ENCODE peak calls at places on chromosomes 3 and 15, in six cellular contexts. S is endothelial cell of umbilical vein, L is PC-3, Q is GM23248, Y is fibroblast of lung, M is mammary epithelial cell. W is an unnamed sample.
A peak's percentile ranks its signal among the peaks of the same experiment; 100 is the strongest.

GRCh38 chr3:182567666-182568065 is 225.6 kb upstream of the ATP11B start:
- DNase-seq in Q (no peak), L (no peak), S (no peak), M (peak; percentile 17), Y (peak; percentile 44), W (no peak)

GRCh38 chr15:63466378-63467192 is 37.8 kb upstream of the USP3 start:
- DNase-seq in L (peak; percentile 72), Y (peak; percentile 53), S (peak; percentile 77), M (peak; percentile 56), Q (peak; percentile 66), W (peak; percentile 81)

GRCh38 chr3:58824285-58824684 is 157.7 kb upstream of the FAM3D start:
- DNase-seq in M (peak; percentile 64), Y (peak; percentile 45), L (peak; percentile 81), Q (peak; percentile 80), S (peak; percentile 78), W (no peak)

GRCh38 chr15:51253385-51253784 is 85.0 kb downstream of the CYP19A1 start:
- DNase-seq in Q (peak; percentile 47), S (peak; percentile 21), L (no peak), Y (no peak), M (no peak), W (no peak)

GRCh38 chr3:126340943-126341754 is 16.1 kb downstream of the KLF15 start:
- DNase-seq in L (no peak), M (no peak), S (no peak), Q (no peak), Y (no peak), W (no peak)

GRCh38 chr15:64150236-64150578 is 1.3 kb upstream of the SNX22 start:
- DNase-seq in Q (no peak), M (no peak), Y (no peak), S (no peak), L (no peak), W (no peak)

GRCh38 chr15:29115093-29115991 is 154.3 kb downstream of the NSMCE3 start:
- DNase-seq in S (peak; percentile 17), L (no peak), Q (no peak), M (no peak), Y (no peak), W (no peak)

GRCh38 chr3:1699361-1699920 is 399.2 kb upstream of the CNTN4 start:
- DNase-seq in Y (no peak), M (no peak), Q (no peak), S (no peak), L (no peak), W (no peak)

GRCh38 chr15:39592500-39592899 is 11.6 kb downstream of the THBS1 start:
- DNase-seq in Q (peak; percentile 70), Y (peak; percentile 32), M (peak; percentile 39), L (peak; percentile 38), S (peak; percentile 69), W (no peak)

GRCh38 chr3:178350763-178351162 is 185.5 kb upstream of the KCNMB2 start:
- DNase-seq in Q (peak; percentile 64), L (no peak), M (no peak), Y (no peak), S (no peak), W (no peak)

GRCh38 chr3:61908344-61908743 is 347.0 kb downstream of the PTPRG start:
- DNase-seq in Q (peak; percentile 58), Y (peak; percentile 46), L (no peak), M (peak; percentile 20), S (no peak), W (no peak)

GRCh38 chr3:126962756-126963155 is 20.2 kb upstream of the PLXNA1 start:
- DNase-seq in Y (no peak), M (no peak), S (no peak), Q (no peak), L (no peak), W (no peak)

GRCh38 chr15:63264685-63265302 is 12.6 kb upstream of the APH1B start:
- DNase-seq in Q (peak; percentile 64), S (no peak), M (no peak), L (no peak), Y (peak; percentile 30), W (no peak)

GRCh38 chr3:170961616-170962400 is 53.4 kb upstream of the EIF5A2 start:
- DNase-seq in M (peak; percentile 12), L (peak; percentile 74), Y (peak; percentile 55), Q (peak; percentile 68), S (peak; percentile 65), W (peak; percentile 54)

GRCh38 chr15:89406218-89406716 is 71.6 kb upstream of the POLG start:
- DNase-seq in M (no peak), Y (no peak), Q (no peak), L (no peak), S (no peak), W (no peak)
- TF ChIP-seq EZH2 in M (peak; percentile 81), Y (peak; percentile 97), Q (no peak), L (no peak), S (peak; percentile 80), W (no peak)

GRCh38 chr3:112583105-112583504 is 21.3 kb downstream of the SLC35A5 start:
- DNase-seq in S (no peak), L (no peak), M (no peak), Q (no peak), Y (no peak), W (no peak)
- H3K4me3 ChIP-seq in S (no peak overlapping the region), L (no peak overlapping the region), M (no peak overlapping the region), Q (no peak overlapping the region), Y (no peak overlapping the region), W (no peak overlapping the region)

DNA sequence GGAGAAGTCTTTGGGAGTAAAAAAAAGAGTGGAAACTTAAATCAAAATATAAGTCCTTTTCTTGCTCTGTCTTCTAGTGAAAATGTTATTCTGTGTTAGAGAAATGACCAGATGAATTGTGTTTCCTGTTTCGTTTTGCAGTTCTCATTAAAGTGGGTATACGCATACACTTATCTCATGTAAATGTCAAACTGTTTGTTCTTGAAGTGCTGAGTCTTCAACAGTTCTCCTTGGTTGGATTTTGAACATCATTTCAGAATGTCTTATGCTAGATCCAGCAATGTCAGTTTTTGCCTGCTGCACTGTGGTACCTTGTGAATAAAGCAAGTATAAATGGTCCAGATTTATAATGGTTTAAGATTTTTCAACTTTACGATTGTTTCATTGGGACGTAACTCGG is 105.9 kb downstream of the FNDC3B start:
- DNase-seq in Q (no peak), M (no peak), L (no peak), Y (no peak), S (no peak), W (peak; percentile 71)
- H2AFZ ChIP-seq in Q (no peak overlapping the region), M (no peak overlapping the region), L (no peak overlapping the region), Y (no peak overlapping the region), S (no peak overlapping the region), W (no peak overlapping the region)

GRCh38 chr15:89750560-89751542 is at the start of gene MESP1:
- DNase-seq in S (peak; percentile 91), L (peak; percentile 92), M (peak; percentile 85), Y (peak; percentile 81), Q (peak; percentile 97), W (peak; percentile 97)
- TF ChIP-seq EZH2 in S (no peak), L (no peak), M (no peak), Y (no peak), Q (no peak), W (no peak)

GRCh38 chr3:50299929-50300680 is 900 bp upstream of the HYAL3 start:
- DNase-seq in S (no peak), Y (peak; percentile 57), L (no peak), Q (peak; percentile 86), M (peak; percentile 82), W (no peak)

GRCh38 chr3:50302095-50303037 is 1.0 kb downstream of the HYAL1 start:
- DNase-seq in Q (no peak), Y (no peak), L (no peak), S (no peak), M (no peak), W (no peak)

GRCh38 chr3:50298836-50299637 is at the start of the genes HYAL3 and NAA80:
- DNase-seq in M (peak; percentile 100), S (peak; percentile 100), L (peak; percentile 99), Y (peak; percentile 99), Q (peak; percentile 100), W (peak; percentile 98)

GRCh38 chr3:50299638-50299928 is 378 bp upstream of the HYAL3 start:
- DNase-seq in Y (no peak), S (no peak), L (no peak), Q (no peak), M (no peak), W (no peak)

DNA sequence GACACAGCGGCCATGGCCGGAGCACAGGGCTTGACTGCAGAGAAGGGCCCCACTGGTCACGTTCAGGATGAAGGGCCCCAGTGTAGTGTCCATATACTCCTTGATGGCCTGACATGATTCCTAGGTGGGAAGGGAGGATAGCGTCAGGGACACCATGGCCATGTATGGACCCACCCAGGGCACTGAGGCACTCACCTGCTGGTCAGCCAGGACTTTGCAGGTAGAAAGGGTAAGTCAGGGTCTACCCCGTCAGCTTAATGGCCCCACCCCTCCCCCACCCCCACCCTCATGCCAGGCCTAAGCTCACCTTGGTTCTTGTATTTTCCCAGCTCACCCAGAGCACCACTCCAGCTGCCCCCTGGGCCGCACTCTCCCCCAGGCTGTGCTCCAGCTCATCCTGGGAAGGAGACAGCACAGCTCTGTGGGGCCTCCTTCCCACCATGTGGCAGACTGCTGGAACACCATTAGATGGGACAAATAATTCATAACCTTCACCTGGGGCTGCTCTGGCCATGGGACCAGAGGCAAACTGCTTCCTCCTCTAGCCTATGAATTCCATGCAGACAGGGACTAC is 1.6 kb upstream of the HYAL3 start:
- DNase-seq in M (no peak), S (no peak), Y (no peak), Q (no peak), L (no peak), W (no peak)
- H3K4me3 ChIP-seq in M (peak overlapping the region; percentile 42), S (no peak overlapping the region), Y (no peak overlapping the region), Q (peak overlapping the region; percentile 68), L (no peak overlapping the region), W (no peak overlapping the region)

DNA sequence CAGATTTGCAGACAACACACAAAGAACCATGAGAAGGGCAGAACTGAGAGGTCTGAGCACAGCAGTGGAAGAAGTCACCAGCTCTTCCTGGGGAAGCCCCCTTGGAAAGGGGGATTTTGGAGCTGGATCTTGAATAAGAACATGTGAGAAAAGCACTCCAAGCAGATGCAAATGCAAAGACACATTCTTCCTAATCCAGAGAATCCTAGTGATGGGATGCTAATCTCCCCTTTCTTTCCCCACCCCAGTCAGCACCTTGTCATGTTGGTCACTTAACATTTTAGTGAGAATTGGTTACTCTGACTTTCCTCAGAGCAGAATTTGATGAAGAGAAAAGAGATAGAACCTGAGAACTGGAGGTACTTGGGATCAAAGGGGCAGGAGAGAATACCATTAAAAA is 148.5 kb downstream of the SSR3 start:
- DNase-seq in M (no peak), L (no peak), Y (no peak), Q (no peak), S (no peak), W (no peak)
- H2AFZ ChIP-seq in M (no peak overlapping the region), L (no peak overlapping the region), Y (no peak overlapping the region), Q (no peak overlapping the region), S (no peak overlapping the region), W (no peak overlapping the region)

DNA sequence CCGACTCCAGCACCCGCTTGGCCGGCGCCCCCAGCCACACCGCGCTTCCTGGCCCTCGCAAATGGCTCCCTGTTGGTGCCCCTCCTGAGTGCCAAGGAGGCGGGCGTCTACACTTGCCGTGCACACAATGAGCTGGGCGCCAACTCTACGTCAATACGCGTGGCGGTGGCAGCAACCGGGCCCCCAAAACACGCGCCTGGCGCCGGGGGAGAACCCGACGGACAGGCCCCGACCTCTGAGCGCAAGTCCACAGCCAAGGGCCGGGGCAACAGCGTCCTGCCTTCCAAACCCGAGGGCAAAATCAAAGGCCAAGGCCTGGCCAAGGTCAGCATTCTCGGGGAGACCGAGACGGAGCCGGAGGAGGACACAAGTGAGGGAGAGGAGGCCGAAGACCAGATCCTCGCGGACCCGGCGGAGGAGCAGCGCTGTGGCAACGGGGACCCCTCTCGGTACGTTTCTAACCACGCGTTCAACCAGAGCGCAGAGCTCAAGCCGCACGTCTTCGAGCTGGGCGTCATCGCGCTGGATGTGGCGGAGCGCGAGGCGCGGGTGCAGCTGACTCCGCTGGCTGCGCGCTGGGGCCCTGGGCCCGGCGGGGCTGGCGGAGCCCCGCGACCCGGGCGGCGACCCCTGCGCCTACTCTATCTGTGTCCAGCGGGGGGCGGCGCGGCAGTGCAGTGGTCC is 3.5 kb downstream of the ISLR2 start:
- DNase-seq in Q (no peak), Y (no peak), S (no peak), L (no peak), M (no peak), W (no peak)
- TF ChIP-seq EZH2 in Q (no peak), Y (peak; percentile 10), S (no peak), L (no peak), M (no peak), W (no peak)

W was measured in MM.1S.